ENCODE peak calls at places on chromosome 6, in nine cellular contexts. S, E, A, T, C, K, M, H and G are unnamed samples.
A peak's percentile ranks its signal among the peaks of the same experiment; 100 is the strongest.

GRCh38 chr6:69980624-69981023 is 114.3 kb downstream of the COL19A1 start:
- DNase-seq in C (no peak), H (no peak), K (no peak), M (no peak), S (no peak), E (no peak), A (no peak), T (no peak), G (no peak)

GRCh38 chr6:86355271-86355670 is 582.1 kb upstream of the HTR1E start:
- DNase-seq in A (no peak), T (no peak), K (no peak), H (no peak), M (no peak), E (no peak), C (no peak), S (no peak), G (no peak)

GRCh38 chr6:169864148-169865030 is 113.0 kb downstream of the ERMARD start:
- DNase-seq in A (no peak), E (peak; percentile 87), H (no peak), T (peak; percentile 18), K (no peak), C (no peak), S (no peak), M (no peak), G (no peak)

GRCh38 chr6:90197854-90198496 is 98.7 kb downstream of the BACH2 start:
- DNase-seq in H (peak; percentile 17), K (peak; percentile 86), C (no peak), T (no peak), S (peak; percentile 39), A (no peak), E (peak; percentile 84), M (no peak), G (peak; percentile 43)

GRCh38 chr6:139588734-139589418 is 214.4 kb upstream of the CITED2 start:
- DNase-seq in S (peak; percentile 21), H (no peak), C (no peak), A (peak; percentile 48), E (no peak), K (peak; percentile 65), T (no peak), M (no peak), G (no peak)

GRCh38 chr6:122610690-122611455 is 668 bp downstream of the PKIB start:
- DNase-seq in E (no peak), A (peak; percentile 69), M (peak; percentile 66), T (peak; percentile 53), K (peak; percentile 29), S (peak; percentile 53), C (peak; percentile 46), H (peak; percentile 26), G (peak; percentile 81)

GRCh38 chr6:27096834-27097511 is 150.5 kb upstream of the PRSS16 start:
- DNase-seq in H (peak; percentile 28), S (peak; percentile 77), C (peak; percentile 59), A (no peak), T (no peak), E (no peak), K (peak; percentile 63), M (peak; percentile 26), G (peak; percentile 85)

GRCh38 chr6:157718788-157719187 is 104.3 kb upstream of the SNX9 start:
- DNase-seq in H (no peak), K (no peak), E (no peak), T (no peak), M (no peak), A (no peak), S (no peak), C (no peak), G (no peak)

GRCh38 chr6:42118162-42119001 is 24.0 kb downstream of the C6orf132 start:
- DNase-seq in T (no peak), C (peak; percentile 68), M (no peak), K (peak; percentile 82), A (peak; percentile 90), S (peak; percentile 85), H (no peak), E (no peak), G (no peak)

GRCh38 chr6:157822221-157823000 is 635 bp upstream of the SNX9 start:
- DNase-seq in H (peak; percentile 52), K (peak; percentile 31), C (no peak), S (no peak), M (no peak), T (no peak), E (no peak), A (no peak), G (peak; percentile 51)

GRCh38 chr6:29826271-29826670 is 1.4 kb upstream of the HLA-G start:
- DNase-seq in E (no peak), T (no peak), H (no peak), M (no peak), A (peak; percentile 65), S (no peak), K (peak; percentile 37), C (no peak), G (no peak)

GRCh38 chr6:39073471-39074355 is 25.1 kb downstream of the GLP1R start:
- DNase-seq in A (no peak), T (no peak), C (no peak), E (no peak), H (no peak), M (no peak), K (no peak), S (no peak), G (no peak)

GRCh38 chr6:70547313-70547712 is 19.4 kb upstream of the SDHAF4 start:
- DNase-seq in K (peak; percentile 49), M (no peak), A (peak; percentile 38), S (peak; percentile 17), T (peak; percentile 14), E (no peak), H (peak; percentile 42), C (peak; percentile 13), G (peak; percentile 44)

GRCh38 chr6:38459291-38459690 is 180.4 kb downstream of the BTBD9 start:
- DNase-seq in K (peak; percentile 19), E (no peak), H (no peak), M (no peak), T (no peak), A (no peak), C (no peak), S (no peak), G (no peak)

GRCh38 chr6:6766230-6766905 is 177.8 kb downstream of the LY86 start:
- DNase-seq in S (no peak), A (no peak), H (no peak), T (peak; percentile 53), K (no peak), C (no peak), E (no peak), M (no peak), G (no peak)

GRCh38 chr6:88882536-88882935 is 80.9 kb downstream of the RNGTT start:
- DNase-seq in S (no peak), E (no peak), A (no peak), T (no peak), C (no peak), H (peak; percentile 67), M (no peak), K (no peak), G (peak; percentile 3)

GRCh38 chr6:35318200-35318844 is 20.7 kb downstream of the DEF6 start:
- DNase-seq in A (peak; percentile 88), T (no peak), C (peak; percentile 99), K (peak; percentile 81), H (peak; percentile 97), E (no peak), M (no peak), S (peak; percentile 93), G (peak; percentile 95)

GRCh38 chr6:84521419-84522001 is 242.9 kb downstream of the TBX18 start:
- DNase-seq in S (no peak), E (no peak), K (no peak), T (no peak), M (no peak), A (no peak), C (no peak), H (no peak), G (no peak)

GRCh38 chr6:2799936-2800527 is 34.8 kb downstream of the WRNIP1 start:
- DNase-seq in C (no peak), K (no peak), T (no peak), A (no peak), S (no peak), M (no peak), E (no peak), H (no peak), G (no peak)

GRCh38 chr6:2063547-2063946 is 181.9 kb downstream of the GMDS start:
- DNase-seq in M (no peak), S (no peak), T (no peak), E (no peak), K (no peak), H (no peak), A (no peak), C (no peak), G (no peak)

GRCh38 chr6:38588631-38589366 is 50.9 kb downstream of the BTBD9 start:
- DNase-seq in K (peak; percentile 80), A (peak; percentile 74), T (no peak), S (no peak), E (no peak), H (no peak), M (no peak), C (no peak), G (no peak)

GRCh38 chr6:38508286-38508685 is 131.4 kb downstream of the BTBD9 start:
- DNase-seq in E (no peak), H (no peak), M (no peak), T (no peak), C (no peak), K (no peak), A (no peak), S (no peak), G (no peak)

GRCh38 chr6:154499854-154500589 is 10.5 kb downstream of the CNKSR3 start:
- DNase-seq in E (no peak), K (no peak), S (no peak), C (no peak), M (no peak), H (no peak), T (no peak), A (no peak), G (no peak)
- H3K4me2 ChIP-seq in E (no peak overlapping the region), K (no peak overlapping the region), S (no peak overlapping the region), C (no peak overlapping the region), M (no peak overlapping the region), H (no peak overlapping the region), T (no peak overlapping the region), A (no peak overlapping the region), G (peak overlapping the region; percentile 11)

GRCh38 chr6:16720861-16721260 is 40.4 kb downstream of the ATXN1 start:
- DNase-seq in T (no peak), E (no peak), C (no peak), K (no peak), M (no peak), A (no peak), S (no peak), H (no peak), G (no peak)
- H3K4me1 ChIP-seq in T (no peaks in the 10 kb centered on the region), E (no peaks in the 10 kb centered on the region), C (no peaks in the 10 kb centered on the region), K (peaks cover 36% of the 10 kb centered on the region), M (peaks cover 45% of the 10 kb centered on the region), A (peaks cover 60% of the 10 kb centered on the region), S (peaks cover 47% of the 10 kb centered on the region), H (no peaks in the 10 kb centered on the region), G (peaks cover 12% of the 10 kb centered on the region)

GRCh38 chr6:28124971-28125353 is 553 bp downstream of the ZSCAN16 start:
- DNase-seq in E (peak; percentile 10), S (no peak), A (no peak), M (no peak), T (no peak), K (no peak), H (no peak), C (no peak), G (no peak)
- TF ChIP-seq EZH2phosphoT487 in E (no peak), S (no peak), A (no peak), M (no peak), T (no peak), K (no peak), H (no peak), C (no peak), G (no peak)

DNA sequence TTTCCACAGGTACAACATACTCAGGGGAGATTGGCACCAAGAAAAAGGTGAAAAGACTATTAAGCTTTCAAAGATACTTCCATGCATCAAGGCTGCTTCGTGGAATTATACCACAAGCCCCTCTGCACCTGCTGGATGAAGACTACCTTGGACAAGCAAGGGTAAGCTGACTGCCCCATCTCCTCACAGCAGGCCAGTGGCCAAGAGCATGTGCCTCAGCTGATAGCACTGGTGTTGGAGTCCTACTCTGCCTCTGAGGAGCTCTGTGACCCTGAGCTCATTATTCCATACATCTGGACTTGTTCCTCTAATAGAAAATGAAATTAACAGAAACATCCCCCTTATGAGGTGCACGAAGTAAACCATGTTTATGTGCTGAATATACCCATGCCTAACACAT is 102.8 kb downstream of the MTFR2 start:
- DNase-seq in S (no peak), M (no peak), E (no peak), T (no peak), H (no peak), A (no peak), K (no peak), C (no peak), G (no peak)
- H3K4me2 ChIP-seq in S (no peak overlapping the region), M (no peak overlapping the region), E (no peak overlapping the region), T (no peak overlapping the region), H (no peak overlapping the region), A (no peak overlapping the region), K (no peak overlapping the region), C (no peak overlapping the region), G (no peak overlapping the region)